ENCODE peak calls at places on chromosomes 2 and 18, in ten cellular contexts. H is midbrain; G is T-helper 2 cell treated with Interferon-gamma antibody and Interleukin-4, amounts not matched to agents 5 μg/mL and 100 μg/mL, for 36 hours; O is ACHN; C is BE2C; D is mesothelial cell of epicardium; M is SW 1271; U is IMR-90; J is EH; Q is cardiac fibroblast. X is an unnamed sample.

GRCh38 chr2:182173944-182174622 is 188.4 kb downstream of the PPP1R1C start:
- DNase-seq in H (no peak), G (no peak), O (no peak), C (no peak), D (no peak), M (no peak), U (no peak), J (peak; percentile 15), Q (no peak), X (no peak)

GRCh38 chr18:13387856-13388548 is 169.4 kb downstream of the LDLRAD4 start:
- DNase-seq in H (no peak), G (no peak), O (no peak), C (no peak), D (no peak), M (no peak), U (peak; percentile 36), J (peak; percentile 82), Q (no peak), X (no peak)

GRCh38 chr2:235844561-235844960 is 323.6 kb downstream of the GBX2 start:
- DNase-seq in H (no peak), G (no peak), O (no peak), C (no peak), D (no peak), M (no peak), U (no peak), J (no peak), Q (no peak), X (no peak)

GRCh38 chr2:241035142-241035817 is 36.9 kb downstream of the SNED1 start:
- DNase-seq in H (no peak), G (no peak), O (no peak), C (no peak), D (no peak), M (no peak), U (no peak), J (no peak), Q (no peak), X (no peak)

GRCh38 chr2:11738589-11739436 is 7.6 kb upstream of the LPIN1 start:
- DNase-seq in H (peak; percentile 29), G (peak; percentile 6), O (peak; percentile 83), C (peak; percentile 70), D (peak; percentile 51), M (peak; percentile 52), U (peak; percentile 87), J (peak; percentile 84), Q (peak; percentile 94), X (no peak)

GRCh38 chr2:140023291-140023690 is 1243.1 kb upstream of the NXPH2 start:
- DNase-seq in H (no peak), G (no peak), O (no peak), C (no peak), D (no peak), M (no peak), U (no peak), J (no peak), Q (no peak), X (no peak)

GRCh38 chr2:135836596-135836995 is 388 bp downstream of the LCT start:
- DNase-seq in H (no peak), G (no peak), O (no peak), C (no peak), D (no peak), M (no peak), U (no peak), J (no peak), Q (no peak), X (no peak)

GRCh38 chr18:23662309-23663263 is at the start of gene ANKRD29:
- DNase-seq in H (peak; percentile 3), G (peak; percentile 47), O (peak; percentile 44), C (peak; percentile 38), D (peak; percentile 51), M (no peak), U (no peak), J (peak; percentile 52), Q (peak; percentile 27), X (no peak)

GRCh38 chr2:3282056-3282998 is 95.3 kb downstream of the EIPR1 start:
- DNase-seq in H (peak; percentile 55), G (no peak), O (peak; percentile 97), C (peak; percentile 91), D (no peak), M (no peak), U (peak; percentile 33), J (peak; percentile 51), Q (no peak), X (no peak)

GRCh38 chr2:155301221-155301620 is 602.7 kb downstream of the KCNJ3 start:
- DNase-seq in H (no peak), G (no peak), O (no peak), C (no peak), D (no peak), M (no peak), U (no peak), J (no peak), Q (no peak), X (no peak)

GRCh38 chr2:241636182-241636982 is 576 bp downstream of the THAP4 start:
- DNase-seq in H (no peak), G (peak; percentile 35), O (peak; percentile 52), C (peak; percentile 62), D (peak; percentile 60), M (no peak), U (peak; percentile 20), J (peak; percentile 44), Q (peak; percentile 41), X (no peak)

GRCh38 chr2:26745609-26746327 is 18.3 kb upstream of the SLC35F6 start:
- DNase-seq in H (peak; percentile 92), G (peak; percentile 58), O (peak; percentile 77), C (peak; percentile 89), D (peak; percentile 90), M (peak; percentile 78), U (peak; percentile 78), J (peak; percentile 78), Q (peak; percentile 85), X (peak; percentile 49)

GRCh38 chr2:85668009-85668856 is at the start of gene SFTPB:
- DNase-seq in H (no peak), G (no peak), O (no peak), C (no peak), D (no peak), M (no peak), U (peak; percentile 44), J (peak; percentile 25), Q (peak; percentile 65), X (no peak)

GRCh38 chr2:134728163-134728562 is 9.4 kb upstream of the TMEM163 start:
- DNase-seq in H (no peak), G (no peak), O (no peak), C (no peak), D (no peak), M (no peak), U (no peak), J (no peak), Q (no peak), X (no peak)

GRCh38 chr2:235728401-235729181 is 234.7 kb downstream of the AGAP1 start:
- DNase-seq in H (no peak), G (no peak), O (no peak), C (no peak), D (no peak), M (no peak), U (no peak), J (no peak), Q (no peak), X (no peak)

GRCh38 chr2:158984554-158985207 is 16.2 kb downstream of the TANC1 start:
- DNase-seq in H (no peak), G (no peak), O (no peak), C (no peak), D (no peak), M (no peak), U (peak; percentile 25), J (no peak), Q (no peak), X (no peak)

GRCh38 chr2:67917332-67918054 is 145.3 kb downstream of the C1D start:
- DNase-seq in H (no peak), G (no peak), O (peak; percentile 90), C (no peak), D (no peak), M (peak; percentile 86), U (peak; percentile 92), J (peak; percentile 99), Q (peak; percentile 97), X (peak; percentile 91)

GRCh38 chr2:177551989-177552413 is 159.4 kb downstream of the AGPS start:
- DNase-seq in H (no peak), G (no peak), O (no peak), C (peak; percentile 86), D (peak; percentile 49), M (no peak), U (no peak), J (peak; percentile 30), Q (peak; percentile 21), X (no peak)

GRCh38 chr2:217445726-217446125 is 557.1 kb downstream of the TNS1 start:
- DNase-seq in H (no peak), G (no peak), O (no peak), C (no peak), D (no peak), M (no peak), U (no peak), J (peak; percentile 31), Q (no peak), X (no peak)

GRCh38 chr2:162000466-162000865 is 73.5 kb downstream of the DPP4 start:
- DNase-seq in H (no peak), G (no peak), O (no peak), C (no peak), D (no peak), M (no peak), U (no peak), J (no peak), Q (no peak), X (no peak)

GRCh38 chr2:103176289-103176915 is 414.6 kb downstream of the TMEM182 start:
- DNase-seq in H (peak; percentile 3), G (no peak), O (no peak), C (no peak), D (no peak), M (no peak), U (no peak), J (no peak), Q (no peak), X (no peak)

GRCh38 chr2:101608411-101609317 is 88.8 kb upstream of the MAP4K4 start:
- DNase-seq in H (no peak), G (no peak), O (no peak), C (no peak), D (no peak), M (no peak), U (no peak), J (peak; percentile 11), Q (peak; percentile 16), X (no peak)

GRCh38 chr2:212777020-212777491 is 238.5 kb upstream of the ERBB4 start:
- DNase-seq in H (no peak), G (peak; percentile 7), O (peak; percentile 40), C (no peak), D (no peak), M (peak; percentile 31), U (peak; percentile 46), J (peak; percentile 52), Q (peak; percentile 67), X (no peak)

GRCh38 chr2:109242654-109243331 is 113.8 kb downstream of the SH3RF3 start:
- DNase-seq in H (no peak), G (no peak), O (peak; percentile 72), C (no peak), D (no peak), M (peak; percentile 76), U (peak; percentile 94), J (peak; percentile 94), Q (peak; percentile 96), X (peak; percentile 72)

GRCh38 chr2:211455225-211455841 is 898.9 kb downstream of the CPS1 start:
- DNase-seq in H (peak; percentile 78), G (no peak), O (peak; percentile 51), C (peak; percentile 49), D (peak; percentile 53), M (peak; percentile 30), U (peak; percentile 22), J (peak; percentile 29), Q (peak; percentile 70), X (peak; percentile 4)

GRCh38 chr2:159091981-159092380 is 123.5 kb downstream of the TANC1 start:
- DNase-seq in H (no peak), G (no peak), O (no peak), C (no peak), D (no peak), M (no peak), U (no peak), J (no peak), Q (peak; percentile 41), X (no peak)

GRCh38 chr2:96668771-96669170 is 26.2 kb downstream of the FER1L5 start:
- DNase-seq in H (no peak), G (no peak), O (no peak), C (no peak), D (no peak), M (no peak), U (no peak), J (no peak), Q (no peak), X (no peak)

GRCh38 chr2:47898089-47898731 is 8.1 kb downstream of the FBXO11 start:
- DNase-seq in H (no peak), G (no peak), O (no peak), C (no peak), D (no peak), M (no peak), U (no peak), J (no peak), Q (no peak), X (no peak)

X was measured in pulmonary artery endothelial cell.